ENCODE peak calls at places on chromosomes 1 and 21, in four cellular contexts. T, B, I and W are unnamed samples.

GRCh38 chr1:241639653-241640148 is 468 bp downstream of the CHML start:
- DNase-seq in B (no peak), T (peak), I (peak), W (no peak)

GRCh38 chr1:242525360-242525722 is 844 bp upstream of the PLD5 start:
- DNase-seq in B (no peak), T (no peak), I (no peak), W (no peak)

GRCh38 chr1:24369199-24369598 is 44.4 kb downstream of the STPG1 start:
- DNase-seq in I (no peak), T (no peak), B (no peak), W (no peak)

GRCh38 chr1:177600371-177600770 is 369.5 kb downstream of the SEC16B start:
- DNase-seq in I (no peak), B (no peak), T (no peak), W (no peak)

GRCh38 chr1:16167331-16168143 is 11.7 kb upstream of the EPHA2 start:
- DNase-seq in B (no peak), I (peak), T (peak), W (peak)

GRCh38 chr1:228332797-228333738 is 73.6 kb downstream of the TRIM11 start:
- DNase-seq in I (no peak), B (no peak), T (peak), W (no peak)

GRCh38 chr1:45974541-45975269 is 157.7 kb downstream of the PIK3R3 start:
- DNase-seq in I (peak), T (no peak), B (no peak), W (no peak)

GRCh38 chr1:50681931-50682330 is 258.7 kb upstream of the DMRTA2 start:
- DNase-seq in T (no peak), B (no peak), I (peak), W (no peak)

GRCh38 chr1:37083551-37084119 is 49.3 kb upstream of the GRIK3 start:
- DNase-seq in B (no peak), T (no peak), I (no peak), W (no peak)

GRCh38 chr1:41387667-41388091 is 26.4 kb downstream of the FOXO6 start:
- DNase-seq in I (no peak), T (peak), B (peak), W (no peak)

GRCh38 chr1:97364086-97364485 is 556.7 kb downstream of the DPYD start:
- DNase-seq in B (no peak), I (peak), T (no peak), W (no peak)

GRCh38 chr1:162954824-162955223 is 93.8 kb upstream of the CCDC190 start:
- DNase-seq in I (peak), B (no peak), T (no peak), W (no peak)

GRCh38 chr1:154999651-155000474 is 2.7 kb upstream of the ZBTB7B start:
- DNase-seq in B (no peak), T (peak), I (no peak), W (peak)

GRCh38 chr1:228964178-228964819 is 229.0 kb downstream of the RHOU start:
- DNase-seq in B (peak), I (peak), T (peak), W (no peak)

GRCh38 chr1:53511933-53512806 is 53.0 kb downstream of the DMRTB1 start:
- DNase-seq in I (peak), T (no peak), B (peak), W (no peak)

GRCh38 chr1:6129313-6129712 is 50.8 kb downstream of the CHD5 start:
- DNase-seq in B (no peak), I (no peak), T (no peak), W (no peak)

GRCh38 chr1:5812295-5812694 is 179.9 kb downstream of the NPHP4 start:
- DNase-seq in I (no peak), B (no peak), T (no peak), W (no peak)

GRCh38 chr21:37452222-37452621 is 85.6 kb downstream of the DYRK1A start:
- DNase-seq in I (peak), B (peak), T (no peak), W (no peak)

GRCh38 chr1:17189632-17190525 is 15.0 kb upstream of the PADI1 start:
- DNase-seq in T (no peak), I (peak), B (peak), W (no peak)

GRCh38 chr21:29005696-29006095 is 13.0 kb upstream of the LTN1 start:
- DNase-seq in I (peak), T (no peak), B (no peak), W (no peak)

GRCh38 chr1:30688920-30689794 is 34.2 kb downstream of the MATN1 start:
- DNase-seq in I (no peak), T (no peak), B (no peak), W (no peak)

GRCh38 chr1:227320476-227320875 is 2.2 kb upstream of the CDC42BPA start:
- DNase-seq in B (no peak), I (no peak), T (no peak), W (no peak)

GRCh38 chr1:165235777-165236285 is 120.7 kb downstream of the LMX1A start:
- DNase-seq in T (no peak), I (no peak), B (no peak), W (no peak)

GRCh38 chr1:23718482-23718881 is 24.8 kb upstream of the ELOA start:
- DNase-seq in T (no peak), B (no peak), I (peak), W (no peak)

GRCh38 chr1:226862900-226863299 is 7.5 kb upstream of the PSEN2 start:
- DNase-seq in I (peak), B (peak), T (no peak), W (no peak)

GRCh38 chr1:155591770-155592169 is 18.2 kb upstream of the MSTO1 start:
- DNase-seq in B (peak), I (peak), T (no peak), W (no peak)

GRCh38 chr1:69913967-69914366 is 291.4 kb downstream of the LRRC40 start:
- DNase-seq in I (no peak), T (no peak), B (peak), W (no peak)

GRCh38 chr1:236768601-236769000 is 26.5 kb upstream of the MTR start:
- DNase-seq in I (no peak), B (no peak), T (no peak), W (no peak)

GRCh38 chr1:109887271-109887670 is 23.4 kb upstream of the CSF1 start:
- DNase-seq in T (no peak), I (no peak), B (no peak), W (no peak)

GRCh38 chr1:22710688-22711024 is at the start of gene EPHB2:
- DNase-seq in I (peak), T (peak), B (no peak), W (no peak)

GRCh38 chr1:8664887-8665286 is 152.6 kb downstream of the RERE start:
- DNase-seq in B (no peak), I (no peak), T (no peak), W (no peak)

GRCh38 chr21:35034203-35034926 is 14.7 kb downstream of the RUNX1 start:
- DNase-seq in T (no peak), B (no peak), I (no peak), W (no peak)

GRCh38 chr1:234413975-234414374 is 40.7 kb downstream of the COA6 start:
- DNase-seq in T (no peak), I (no peak), B (no peak), W (no peak)

GRCh38 chr1:6603424-6603850 is 768 bp upstream of the KLHL21 start:
- DNase-seq in B (peak), I (peak), T (peak), W (peak)

GRCh38 chr1:66916320-66916719 is 8.3 kb downstream of the DNAI4 start:
- DNase-seq in I (no peak), T (no peak), B (peak), W (no peak)

GRCh38 chr1:211939876-211940468 is 95.4 kb downstream of the INTS7 start:
- DNase-seq in B (no peak), T (no peak), I (no peak), W (no peak)

GRCh38 chr21:16388911-16389515 is 659.2 kb downstream of the USP25 start:
- DNase-seq in B (no peak), I (no peak), T (no peak), W (no peak)